ENCODE peak calls at places on chromosome 1, in ten cellular contexts. P is tibial artery, J is LNCaP clone FGC, K is A549, V is G401, X is AG09309, C is T follicular helper cell, H is ecto neural progenitor cell, U is prostate gland, S is T-helper 1 cell. D is an unnamed sample.

GRCh38 chr1:219020386-219020785 is 153.3 kb upstream of the LYPLAL1 start:
- DNase-seq in V (no peak), P (no peak), J (no peak), S (no peak), U (no peak), K (no peak), C (no peak), X (no peak), H (no peak), D (no peak)

GRCh38 chr1:30101477-30102227 is 621.7 kb downstream of the MATN1 start:
- DNase-seq in J (no peak), P (no peak), V (no peak), X (no peak), S (no peak), H (no peak), K (no peak), U (no peak), C (no peak), D (no peak)

GRCh38 chr1:119001181-119002018 is 13.3 kb upstream of the TBX15 start:
- DNase-seq in U (no peak), H (peak), K (no peak), X (no peak), C (no peak), S (no peak), V (no peak), P (peak), J (no peak), D (no peak)

GRCh38 chr1:168653567-168653966 is 75.4 kb downstream of the DPT start:
- DNase-seq in S (no peak), H (no peak), V (peak), K (no peak), J (no peak), U (no peak), C (no peak), P (no peak), X (no peak), D (no peak)

GRCh38 chr1:70627910-70628309 is 216.8 kb downstream of the CTH start:
- DNase-seq in C (no peak), U (no peak), H (no peak), X (no peak), K (no peak), V (no peak), J (no peak), S (no peak), P (no peak), D (no peak)

GRCh38 chr1:228334226-228334935 is 72.3 kb downstream of the TRIM11 start:
- DNase-seq in K (no peak), J (no peak), C (no peak), X (no peak), V (no peak), P (peak), S (no peak), U (no peak), H (no peak), D (no peak)

GRCh38 chr1:115908565-115909334 is 67.6 kb upstream of the SLC22A15 start:
- DNase-seq in J (no peak), K (no peak), P (no peak), U (no peak), C (no peak), V (no peak), S (no peak), X (no peak), H (no peak), D (no peak)

GRCh38 chr1:232164078-232164963 is 465.6 kb downstream of the SIPA1L2 start:
- DNase-seq in H (no peak), V (no peak), X (no peak), J (peak), P (no peak), S (no peak), C (no peak), U (no peak), K (peak), D (no peak)

GRCh38 chr1:234838182-234838581 is 228.2 kb upstream of the IRF2BP2 start:
- DNase-seq in C (no peak), K (no peak), J (no peak), V (no peak), P (no peak), U (no peak), X (no peak), S (no peak), H (no peak), D (no peak)

GRCh38 chr1:215002471-215002870 is 80.1 kb upstream of the KCNK2 start:
- DNase-seq in H (no peak), K (no peak), V (no peak), S (no peak), P (no peak), J (no peak), U (no peak), C (no peak), X (peak), D (no peak)